ENCODE peak calls at places on chromosome 12, in four cellular contexts. Y, D, G and N are unnamed samples.

GRCh38 chr12:29455087-29455486 is 42.4 kb downstream of the OVCH1 start:
- DNase-seq in Y (no peak), G (no peak), D (no peak), N (no peak)

GRCh38 chr12:115597157-115597712 is 680.3 kb downstream of the MED13L start:
- DNase-seq in Y (no peak), G (no peak), D (no peak), N (no peak)

GRCh38 chr12:96368233-96368632 is 32.0 kb downstream of the CDK17 start:
- DNase-seq in D (no peak), Y (no peak), G (no peak), N (no peak)

GRCh38 chr12:123892853-123893252 is 79.8 kb downstream of the CCDC92 start:
- DNase-seq in D (no peak), G (no peak), Y (no peak), N (no peak)

GRCh38 chr12:124480469-124481256 is 86.7 kb downstream of the NCOR2 start:
- DNase-seq in Y (no peak), G (no peak), D (peak), N (no peak)

GRCh38 chr12:38850463-38850862 is 54.9 kb downstream of the CPNE8 start:
- DNase-seq in D (no peak), Y (no peak), G (no peak), N (no peak)

GRCh38 chr12:127280393-127281275 is 986.3 kb upstream of the TMEM132C start:
- DNase-seq in G (peak), D (no peak), Y (peak), N (no peak)

GRCh38 chr12:109503611-109504010 is 26.2 kb downstream of the UBE3B start:
- DNase-seq in Y (no peak), G (no peak), D (no peak), N (no peak)

GRCh38 chr12:113052326-113052725 is 4.2 kb upstream of the DTX1 start:
- DNase-seq in D (no peak), G (no peak), Y (no peak), N (no peak)

GRCh38 chr12:124488520-124488919 is 78.9 kb downstream of the NCOR2 start:
- DNase-seq in Y (no peak), D (no peak), G (no peak), N (no peak)

GRCh38 chr12:915090-915489 is 34.4 kb downstream of the RAD52 start:
- DNase-seq in D (no peak), Y (no peak), G (peak), N (no peak)

GRCh38 chr12:53051058-53051880 is 1.4 kb downstream of the TNS2 start:
- DNase-seq in D (no peak), Y (no peak), G (peak), N (peak)

GRCh38 chr12:22687677-22688076 is 62.7 kb downstream of the ETNK1 start:
- DNase-seq in G (no peak), Y (no peak), D (peak), N (no peak)

GRCh38 chr12:132660047-132660446 is 27.1 kb downstream of the POLE start:
- DNase-seq in Y (no peak), G (no peak), D (no peak), N (no peak)

GRCh38 chr12:88934163-88934747 is 354.0 kb upstream of the KITLG start:
- DNase-seq in Y (no peak), G (no peak), D (no peak), N (no peak)

GRCh38 chr12:46185686-46186085 is 83.2 kb downstream of the SLC38A1 start:
- DNase-seq in D (no peak), Y (no peak), G (no peak), N (no peak)

GRCh38 chr12:10140001-10140400 is 10.0 kb upstream of the CLEC7A start:
- DNase-seq in D (peak), G (peak), Y (peak), N (no peak)

GRCh38 chr12:3218150-3218845 is 141.1 kb downstream of the TSPAN9 start:
- DNase-seq in D (no peak), G (no peak), Y (no peak), N (peak)

GRCh38 chr12:60210756-60211155 is 614.9 kb downstream of the SLC16A7 start:
- DNase-seq in G (no peak), Y (no peak), D (no peak), N (no peak)

GRCh38 chr12:12901158-12901791 is 9.9 kb downstream of the GPRC5A start:
- DNase-seq in D (no peak), Y (peak), G (peak), N (peak)

GRCh38 chr12:27969011-27969900 is 3.3 kb downstream of the PTHLH start:
- DNase-seq in D (no peak), Y (peak), G (peak), N (no peak)

GRCh38 chr12:41264281-41264680 is 76.2 kb downstream of the PDZRN4 start:
- DNase-seq in Y (no peak), D (no peak), G (no peak), N (no peak)

GRCh38 chr12:96220902-96221301 is 26.7 kb downstream of the ELK3 start:
- DNase-seq in G (peak), Y (no peak), D (no peak), N (peak)

GRCh38 chr12:30694971-30695326 is 720 bp downstream of the IPO8 start:
- DNase-seq in D (no peak), G (peak), Y (peak), N (no peak)

GRCh38 chr12:101407054-101407437 is 526 bp downstream of the ARL1 start:
- DNase-seq in D (no peak), Y (peak), G (no peak), N (no peak)

GRCh38 chr12:27179399-27180214 is 64.5 kb upstream of the STK38L start:
- DNase-seq in Y (no peak), G (no peak), D (peak), N (no peak)

GRCh38 chr12:13834241-13834640 is 147.2 kb downstream of the GRIN2B start:
- DNase-seq in G (no peak), D (no peak), Y (no peak), N (no peak)

DNA sequence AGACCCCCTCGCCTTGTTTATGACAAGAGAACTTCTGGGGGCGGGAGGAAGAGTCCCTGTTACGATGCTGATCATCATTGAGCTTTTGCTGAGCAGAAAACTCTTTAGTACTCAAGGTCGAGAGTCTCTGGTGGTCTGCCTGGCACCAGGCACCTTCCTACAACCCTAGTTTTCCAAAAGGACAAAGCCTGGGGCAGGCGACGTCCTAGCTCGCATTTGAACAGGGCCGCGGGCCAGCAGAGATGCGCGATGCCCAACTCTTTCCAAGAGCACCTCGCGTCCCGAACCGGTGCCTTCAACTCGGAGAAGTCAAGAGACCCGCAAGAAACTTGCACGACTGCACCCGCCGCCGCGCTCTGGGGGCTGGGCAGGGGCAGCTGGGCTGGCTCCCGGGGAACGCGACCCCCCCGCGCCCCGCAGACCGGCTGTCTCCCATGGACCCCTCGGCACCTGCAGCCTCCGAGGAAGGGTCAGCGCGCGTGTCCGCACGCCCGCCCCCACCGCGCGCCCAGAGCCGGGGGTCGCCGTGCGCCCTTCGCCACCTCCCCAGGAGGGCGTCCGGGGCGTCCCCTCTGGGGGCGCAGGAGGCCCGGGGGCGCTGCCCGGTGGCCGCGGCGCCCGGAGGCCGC is 377 bp upstream of the BCL7A start:
- DNase-seq in Y (peak), G (peak), D (no peak), N (no peak)
- H3K27ac ChIP-seq in Y (no peak), G (no peak), D (no peak), N (peak)

DNA sequence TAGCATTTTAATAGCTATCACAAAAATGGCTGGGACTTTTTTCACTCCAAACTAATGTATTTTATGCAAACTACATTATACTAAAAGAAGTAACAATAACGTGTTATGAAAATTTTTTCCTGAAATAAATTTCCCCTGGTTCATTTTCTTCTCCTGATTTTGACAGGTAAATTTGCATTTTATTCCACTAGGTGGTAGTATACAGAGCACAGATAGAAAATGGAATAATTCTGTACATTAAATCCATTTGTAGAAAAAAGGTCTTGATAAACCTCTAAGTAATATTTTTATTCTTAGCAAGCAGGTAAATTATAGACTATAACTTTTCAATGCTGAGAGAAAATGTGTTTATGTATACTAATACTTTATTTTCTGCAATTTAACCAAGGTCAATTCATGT is 96.5 kb downstream of the BCAT1 start:
- DNase-seq in G (no peak), Y (no peak), D (no peak), N (no peak)
- TF ChIP-seq CTCF in G (peak), Y (peak), D (no peak), N (no peak)

GRCh38 chr12:47870175-47870781 is 34.5 kb downstream of the VDR start:
- DNase-seq in Y (peak), D (peak), G (peak), N (no peak)
- H3K4me3 ChIP-seq in Y (no peak), D (no peak), G (no peak), N (no peak)

GRCh38 chr12:93848453-93849120 is 171.4 kb downstream of the CRADD start:
- DNase-seq in D (no peak), G (no peak), Y (no peak), N (no peak)
- H3K27ac ChIP-seq in D (peak), G (no peak), Y (no peak), N (no peak)

GRCh38 chr12:25135531-25136154 is 59.3 kb downstream of the DNAI7 start:
- DNase-seq in Y (peak), G (peak), D (no peak), N (no peak)
- TF ChIP-seq CTCF in Y (peak), G (peak), D (no peak), N (no peak)

DNA sequence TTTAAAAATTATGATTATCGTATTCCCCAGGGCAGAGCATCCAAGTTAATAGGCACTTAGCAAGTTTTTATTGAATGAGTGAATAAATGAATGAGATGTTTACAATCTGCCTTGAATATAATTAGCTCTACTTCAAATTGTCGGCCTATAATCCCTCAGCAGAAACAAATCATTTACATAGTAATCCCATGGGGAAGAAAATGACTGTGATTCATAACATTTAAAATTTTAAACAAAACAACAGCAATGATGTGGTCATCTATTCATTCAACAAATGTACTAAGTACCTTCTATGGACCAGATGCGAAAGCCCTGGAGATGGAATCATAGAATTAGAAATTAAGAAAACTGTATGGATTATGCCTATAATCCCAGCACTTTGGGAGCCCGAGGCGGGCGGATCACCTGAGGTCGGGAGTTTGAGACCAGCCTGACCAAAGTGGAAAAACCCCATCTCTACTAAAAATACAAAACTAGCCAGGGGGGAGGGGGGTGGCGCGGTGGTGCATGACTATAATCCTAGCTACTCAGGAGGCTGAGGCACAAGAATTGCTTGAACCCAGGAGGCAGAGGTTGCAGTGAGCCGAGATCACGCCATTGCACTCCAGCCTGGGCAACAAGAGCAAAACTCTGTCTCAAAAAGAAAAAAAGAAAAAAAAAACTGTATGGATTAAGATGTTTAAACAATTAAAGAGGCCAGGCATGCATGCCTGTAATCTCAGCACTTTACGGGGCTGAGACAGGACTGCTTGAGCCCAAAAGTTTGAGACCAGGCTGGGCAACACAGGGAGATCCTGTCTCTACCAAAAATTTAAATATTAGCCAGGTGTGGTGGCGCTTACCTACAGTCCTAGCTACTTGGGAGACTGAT is 17.7 kb upstream of the MDM2 start:
- DNase-seq in D (no peak), Y (no peak), G (no peak), N (no peak)
- H3K4me3 ChIP-seq in D (no peak), Y (no peak), G (no peak), N (no peak)

DNA sequence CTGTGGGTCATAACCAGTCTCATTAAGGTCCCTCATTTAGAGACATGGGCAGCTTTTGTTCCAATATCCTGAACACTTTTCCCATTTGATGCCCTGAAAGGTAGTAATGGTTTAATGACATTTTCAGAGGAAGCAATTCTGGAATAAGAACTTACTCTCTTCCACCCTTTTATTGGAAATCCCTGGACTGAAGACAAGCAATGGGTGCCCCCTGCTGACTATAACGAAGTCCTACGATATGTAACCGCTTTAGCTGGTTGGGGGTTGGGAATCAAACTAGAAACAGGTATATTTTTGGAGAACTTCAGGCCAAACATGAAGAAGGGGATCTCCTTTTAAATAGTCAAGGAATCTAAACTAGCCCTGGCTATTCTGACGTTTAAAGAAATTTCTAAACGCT is 20.5 kb downstream of the SARNP start:
- DNase-seq in Y (peak), D (no peak), G (peak), N (no peak)
- H3K27ac ChIP-seq in Y (no peak), D (no peak), G (no peak), N (no peak)

GRCh38 chr12:44816446-44817017 is 59.6 kb downstream of the NELL2 start:
- DNase-seq in G (no peak), Y (no peak), D (no peak), N (no peak)

GRCh38 chr12:44817687-44818086 is 58.4 kb downstream of the NELL2 start:
- DNase-seq in G (no peak), D (no peak), Y (no peak), N (no peak)

GRCh38 chr12:44812062-44812461 is 64.1 kb downstream of the NELL2 start:
- DNase-seq in D (no peak), G (peak), Y (no peak), N (no peak)
- TF ChIP-seq CTCF in D (peak), G (peak), Y (peak), N (no peak)

DNA sequence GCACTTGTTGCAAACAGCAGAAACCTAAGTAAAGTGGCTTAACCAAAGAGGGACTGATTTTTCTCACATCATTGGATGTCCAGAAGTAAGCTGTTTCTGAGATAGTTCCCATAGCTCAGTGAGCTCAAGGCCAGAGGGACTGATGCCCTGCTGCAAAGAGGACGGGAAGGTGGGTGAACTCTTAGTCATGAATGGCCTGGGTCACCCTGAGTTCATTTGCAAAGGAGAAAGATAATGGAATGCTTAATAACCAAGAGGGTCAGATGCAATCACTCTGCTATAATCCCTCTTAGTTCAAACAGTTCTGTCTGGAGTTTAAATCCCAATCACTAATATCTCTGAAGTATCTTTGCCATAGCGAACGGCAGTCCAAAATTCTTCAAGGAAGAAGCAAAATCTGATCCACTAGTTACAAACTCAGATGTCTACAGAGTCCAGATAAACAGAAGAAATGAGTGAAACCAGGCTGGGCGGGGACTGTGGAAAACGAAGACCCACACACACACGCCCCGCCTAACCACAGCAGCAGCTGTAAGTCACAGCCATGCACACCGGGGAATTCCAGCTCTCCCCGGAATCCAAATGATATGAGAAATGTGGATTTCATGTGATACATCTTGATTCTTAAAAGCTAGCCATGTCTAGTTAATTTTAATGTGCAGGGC is 289.5 kb downstream of the TMEM132D start:
- DNase-seq in G (no peak), Y (no peak), D (no peak), N (no peak)
- H3K4me3 ChIP-seq in G (no peak), Y (no peak), D (no peak), N (no peak)

GRCh38 chr12:110677982-110678381 is 10.9 kb downstream of the HVCN1 start:
- DNase-seq in Y (no peak), G (no peak), D (no peak), N (no peak)
- H3K27ac ChIP-seq in Y (no peak), G (no peak), D (peak), N (no peak)